ENCODE peak calls at places on chromosomes 7 and 10, in nine cellular contexts. A, C, K, D, N, T, G, S and P are unnamed samples.

GRCh38 chr10:59177031-59177861 is 803 bp downstream of the PHYHIPL start:
- DNase-seq in A (peak; percentile 83), C (no peak), K (no peak), D (no peak), N (peak; percentile 8), T (peak; percentile 26), G (no peak), S (no peak), P (peak; percentile 2)

GRCh38 chr7:26278769-26279168 is 12.9 kb upstream of the SNX10 start:
- DNase-seq in A (peak; percentile 16), C (no peak), K (no peak), D (no peak), N (no peak), T (no peak), G (no peak), S (no peak), P (no peak)

GRCh38 chr7:25087855-25088254 is 37.2 kb downstream of the CYCS start:
- DNase-seq in A (no peak), C (no peak), K (no peak), D (no peak), N (no peak), T (no peak), G (no peak), S (no peak), P (no peak)

GRCh38 chr10:31603245-31604087 is 284.4 kb downstream of the ZEB1 start:
- DNase-seq in A (peak; percentile 96), C (peak; percentile 96), K (peak; percentile 94), D (peak; percentile 91), N (peak; percentile 97), T (peak; percentile 96), G (peak; percentile 76), S (peak; percentile 98), P (peak; percentile 91)

GRCh38 chr10:122565766-122566206 is 5.2 kb downstream of the DMBT1 start:
- DNase-seq in A (peak; percentile 91), C (peak; percentile 77), K (peak; percentile 78), D (peak; percentile 83), N (peak; percentile 83), T (peak; percentile 87), G (peak; percentile 28), S (peak; percentile 81), P (peak; percentile 87)

GRCh38 chr7:92359801-92360200 is 87.5 kb upstream of the GATAD1 start:
- DNase-seq in A (peak; percentile 58), C (no peak), K (no peak), D (no peak), N (no peak), T (no peak), G (no peak), S (no peak), P (no peak)

GRCh38 chr7:122637799-122638198 is 61.1 kb downstream of the RNF133 start:
- DNase-seq in A (no peak), C (no peak), K (peak; percentile 28), D (no peak), N (no peak), T (no peak), G (no peak), S (no peak), P (no peak)

GRCh38 chr7:104967088-104967487 is 46.9 kb upstream of the KMT2E start:
- DNase-seq in A (peak; percentile 48), C (no peak), K (no peak), D (no peak), N (no peak), T (no peak), G (no peak), S (no peak), P (no peak)

GRCh38 chr7:113159746-113160339 is 41.5 kb upstream of the SMIM30 start:
- DNase-seq in A (peak; percentile 54), C (no peak), K (no peak), D (no peak), N (no peak), T (no peak), G (no peak), S (no peak), P (peak; percentile 16)

GRCh38 chr7:685540-685939 is 41.0 kb upstream of the DNAAF5 start:
- DNase-seq in A (no peak), C (no peak), K (no peak), D (no peak), N (no peak), T (no peak), G (no peak), S (no peak), P (no peak)

GRCh38 chr10:72048450-72049124 is 39.8 kb downstream of the SPOCK2 start:
- DNase-seq in A (peak; percentile 96), C (peak; percentile 91), K (peak; percentile 94), D (peak; percentile 94), N (peak; percentile 90), T (peak; percentile 96), G (peak; percentile 57), S (peak; percentile 89), P (peak; percentile 93)

GRCh38 chr10:72043016-72043834 is 45.1 kb downstream of the SPOCK2 start:
- DNase-seq in A (no peak), C (no peak), K (no peak), D (no peak), N (no peak), T (no peak), G (no peak), S (no peak), P (no peak)

GRCh38 chr10:72045586-72045985 is 42.8 kb downstream of the SPOCK2 start:
- DNase-seq in A (peak; percentile 67), C (no peak), K (no peak), D (no peak), N (no peak), T (no peak), G (no peak), S (no peak), P (no peak)

GRCh38 chr10:72041491-72041890 is 46.9 kb downstream of the SPOCK2 start:
- DNase-seq in A (no peak), C (no peak), K (no peak), D (no peak), N (no peak), T (no peak), G (no peak), S (no peak), P (no peak)

DNA sequence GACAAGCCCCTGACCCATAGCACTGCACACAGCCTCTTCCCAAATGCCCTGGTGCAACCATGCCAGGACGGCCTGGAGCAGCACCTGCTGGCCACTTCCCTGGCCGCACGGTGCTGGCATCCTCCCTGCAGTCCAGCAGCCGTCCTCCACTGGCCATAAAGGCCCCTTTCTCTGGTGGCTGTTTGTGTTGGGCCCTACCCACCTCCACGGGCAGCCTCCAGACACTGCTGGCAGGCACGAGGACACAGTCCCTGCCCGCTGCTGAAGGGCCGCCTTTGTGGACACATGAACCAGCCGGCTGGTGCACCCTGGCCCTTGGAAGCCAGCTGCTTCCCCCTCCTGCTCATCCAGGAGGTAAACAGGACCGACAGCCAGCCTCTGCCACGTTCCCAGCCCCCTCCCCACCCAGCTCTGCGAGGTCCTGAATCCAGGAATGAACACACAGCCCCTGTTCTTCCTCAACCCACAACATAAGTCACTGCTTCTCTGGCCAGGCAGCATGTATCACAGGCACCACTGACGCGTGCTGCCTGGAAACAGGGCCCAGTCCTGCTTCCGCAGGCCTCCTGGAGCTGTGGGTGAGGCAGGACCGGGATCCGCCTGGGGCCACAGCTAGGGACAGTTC is 43.8 kb downstream of the SPOCK2 start:
- DNase-seq in A (no peak), C (peak; percentile 42), K (peak; percentile 79), D (no peak), N (peak; percentile 50), T (peak; percentile 64), G (peak; percentile 56), S (no peak), P (peak; percentile 57)
- TF ChIP-seq CTCF in A (peak; percentile 30), C (peak; percentile 75), K (peak; percentile 77), D (peak; percentile 42), N (peak; percentile 65), T (peak; percentile 31), G (peak; percentile 70), S (peak; percentile 37), P (peak; percentile 58)

DNA sequence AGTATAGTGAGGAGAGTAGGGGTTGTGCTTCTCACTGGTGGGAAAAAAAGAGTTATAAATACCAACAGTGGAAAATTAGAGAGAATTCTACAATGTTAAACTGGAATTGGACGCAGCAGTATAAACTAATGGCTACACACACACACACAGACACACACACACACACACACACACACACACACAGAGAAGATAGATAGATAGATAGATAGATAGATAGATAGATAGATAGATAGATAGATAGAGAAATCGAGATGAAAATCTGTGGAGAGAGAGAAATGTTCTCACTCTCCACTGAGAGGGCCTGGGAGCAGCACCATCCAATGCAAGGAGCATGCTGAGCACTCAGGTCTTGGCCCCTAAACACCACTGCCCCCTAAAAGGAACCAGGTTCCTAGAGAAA is 99.9 kb upstream of the LRRC4 start:
- DNase-seq in A (no peak), C (no peak), K (no peak), D (no peak), N (no peak), T (no peak), G (no peak), S (no peak), P (no peak)
- H3K4me1 ChIP-seq in A (no peaks in the 10 kb centered on the region), C (peaks cover 17% of the 10 kb centered on the region), K (peaks cover 8% of the 10 kb centered on the region), D (peaks cover 15% of the 10 kb centered on the region), N (peaks cover 5% of the 10 kb centered on the region), T (peaks cover 6% of the 10 kb centered on the region), G (peaks cover 6% of the 10 kb centered on the region), S (peaks cover 8% of the 10 kb centered on the region), P (peaks cover 12% of the 10 kb centered on the region)

DNA sequence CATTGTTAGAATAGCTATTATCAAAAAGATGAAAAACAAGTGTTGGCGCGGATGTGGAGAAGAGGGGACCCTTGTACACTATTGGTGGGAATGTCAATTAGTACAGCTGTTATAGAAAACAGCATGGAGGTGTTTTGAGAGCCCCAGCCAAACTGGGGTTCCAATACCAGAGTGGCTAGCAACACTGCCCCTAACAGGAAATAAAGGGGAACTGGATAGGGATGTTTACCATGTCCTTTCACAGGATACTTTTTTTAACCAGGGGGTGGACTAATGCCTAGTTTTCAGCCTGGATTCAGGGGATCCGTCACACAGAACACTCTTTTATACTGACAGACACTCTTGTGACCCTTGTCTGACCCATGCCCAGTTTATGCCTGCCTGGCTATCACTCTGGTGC is 6.9 kb upstream of the GSTK1 start:
- DNase-seq in A (no peak), C (no peak), K (no peak), D (no peak), N (no peak), T (no peak), G (no peak), S (no peak), P (no peak)
- TF ChIP-seq CTCF in A (no peak), C (no peak), K (no peak), D (no peak), N (no peak), T (no peak), G (no peak), S (no peak), P (no peak)

GRCh38 chr10:69336952-69337311 is 58.6 kb downstream of the HK1 start:
- DNase-seq in A (no peak), C (no peak), K (no peak), D (no peak), N (no peak), T (no peak), G (no peak), S (no peak), P (no peak)
- H3K4me1 ChIP-seq in A (peaks cover 58% of the 10 kb centered on the region), C (peaks cover 96% of the 10 kb centered on the region), K (peaks cover 69% of the 10 kb centered on the region), D (peaks cover 42% of the 10 kb centered on the region), N (peaks cover 84% of the 10 kb centered on the region), T (peaks cover 21% of the 10 kb centered on the region), G (peaks cover 71% of the 10 kb centered on the region), S (peaks cover 77% of the 10 kb centered on the region), P (peaks cover 99% of the 10 kb centered on the region)